ENCODE peak calls at places on chromosomes 16 and 17, in ten cellular contexts. Q is HL-60, J is HepG2, T is IMR-90, M is tibial artery, L is esophagus squamous epithelium, P is sigmoid colon, U is cardiac muscle cell, B is transverse colon, A is neural crest cell. H is an unnamed sample.

GRCh38 chr16:15970202-15970601 is 20.8 kb downstream of the ABCC1 start:
- DNase-seq in Q (no peak), B (no peak), L (no peak), P (no peak), T (no peak), J (peak; percentile 48), A (no peak), M (no peak), U (no peak), H (no peak)

GRCh38 chr17:63039899-63040602 is 74.0 kb downstream of the TANC2 start:
- DNase-seq in M (no peak), L (no peak), T (peak; percentile 56), U (peak; percentile 30), P (no peak), A (no peak), B (no peak), Q (no peak), J (no peak), H (no peak)

GRCh38 chr16:2329532-2329931 is 11.0 kb downstream of the ABCA3 start:
- DNase-seq in M (no peak), B (no peak), L (no peak), U (no peak), P (no peak), A (no peak), T (no peak), Q (no peak), J (no peak), H (no peak)

GRCh38 chr17:64262422-64263260 is at the start of gene TEX2:
- DNase-seq in B (peak; percentile 66), P (peak; percentile 78), A (peak; percentile 25), J (peak; percentile 39), U (peak; percentile 20), Q (no peak), T (no peak), L (no peak), M (peak; percentile 39), H (peak; percentile 37)

GRCh38 chr16:491225-491919 is 36.1 kb upstream of the CAPN15 start:
- DNase-seq in M (no peak), A (no peak), P (no peak), T (no peak), J (no peak), L (no peak), U (no peak), B (no peak), Q (no peak), H (no peak)

GRCh38 chr17:27980035-27980434 is 62.4 kb upstream of the NLK start:
- DNase-seq in L (no peak), B (no peak), P (no peak), Q (no peak), T (peak; percentile 75), U (peak; percentile 95), A (no peak), J (no peak), M (no peak), H (no peak)

GRCh38 chr17:58590377-58590776 is 75.9 kb upstream of the MTMR4 start:
- DNase-seq in U (no peak), J (no peak), L (no peak), B (no peak), Q (no peak), M (no peak), P (peak; percentile 5), T (no peak), A (no peak), H (no peak)

GRCh38 chr17:72126575-72127486 is 6.0 kb downstream of the SOX9 start:
- DNase-seq in U (peak; percentile 71), B (peak; percentile 39), J (peak; percentile 95), L (no peak), P (no peak), M (no peak), A (no peak), T (peak; percentile 83), Q (no peak), H (no peak)

GRCh38 chr16:2777231-2777902 is at the start of gene ELOB:
- DNase-seq in Q (peak; percentile 88), U (peak; percentile 86), M (peak; percentile 84), A (peak; percentile 78), J (peak; percentile 50), P (peak; percentile 93), B (peak; percentile 91), L (no peak), T (peak; percentile 73), H (peak; percentile 91)

GRCh38 chr16:74743668-74744299 is 30.8 kb downstream of the FA2H start:
- DNase-seq in L (no peak), P (no peak), M (no peak), A (no peak), Q (no peak), T (peak; percentile 79), U (peak; percentile 20), B (peak; percentile 95), J (peak; percentile 52), H (no peak)

GRCh38 chr17:1730345-1731193 is 6.1 kb downstream of the WDR81 start:
- DNase-seq in U (peak; percentile 97), T (peak; percentile 50), J (no peak), P (peak; percentile 95), Q (peak; percentile 73), A (no peak), M (peak; percentile 90), L (no peak), B (peak; percentile 67), H (no peak)

GRCh38 chr17:65742433-65743312 is 181.2 kb upstream of the AXIN2 start:
- DNase-seq in Q (no peak), B (no peak), A (no peak), U (peak; percentile 62), T (peak; percentile 87), P (no peak), M (no peak), J (peak; percentile 62), L (no peak), H (no peak)

GRCh38 chr17:888998-889401 is 90.6 kb downstream of the NXN start:
- DNase-seq in U (no peak), Q (no peak), T (no peak), P (no peak), L (no peak), J (no peak), B (no peak), A (no peak), M (no peak), H (no peak)

GRCh38 chr17:43694081-43694870 is 32.6 kb upstream of the MEOX1 start:
- DNase-seq in Q (peak; percentile 40), T (peak; percentile 75), A (peak; percentile 84), B (peak; percentile 78), U (peak; percentile 87), P (peak; percentile 88), M (peak; percentile 80), J (peak; percentile 85), L (peak; percentile 10), H (peak; percentile 83)

GRCh38 chr17:43697937-43698336 is 36.2 kb upstream of the MEOX1 start:
- DNase-seq in Q (no peak), T (no peak), U (no peak), J (no peak), A (no peak), M (no peak), L (no peak), B (no peak), P (no peak), H (no peak)

GRCh38 chr17:43696891-43697290 is 35.2 kb upstream of the MEOX1 start:
- DNase-seq in B (no peak), U (no peak), T (no peak), J (no peak), P (no peak), A (no peak), M (no peak), L (no peak), Q (no peak), H (no peak)

GRCh38 chr17:43698678-43699437 is 37.1 kb upstream of the MEOX1 start:
- DNase-seq in U (no peak), B (no peak), A (no peak), Q (no peak), J (no peak), P (no peak), L (no peak), T (no peak), M (no peak), H (no peak)

GRCh38 chr17:43695968-43696865 is 34.5 kb upstream of the MEOX1 start:
- DNase-seq in T (peak; percentile 20), M (peak; percentile 48), J (no peak), U (peak; percentile 64), Q (no peak), A (no peak), P (peak; percentile 71), L (no peak), B (no peak), H (no peak)
- TF ChIP-seq CTCF in T (no peak), M (no peak), J (no peak), U (peak; percentile 21), Q (no peak), A (no peak), P (no peak), L (no peak), B (no peak), H (no peak)

GRCh38 chr17:6637458-6637840 is 3.1 kb downstream of the KIAA0753 start:
- DNase-seq in L (no peak), U (no peak), J (no peak), M (no peak), Q (no peak), B (no peak), P (no peak), A (no peak), T (no peak), H (no peak)
- TF ChIP-seq CTCF in L (no peak), U (no peak), J (no peak), M (no peak), Q (no peak), B (no peak), P (no peak), A (no peak), T (no peak), H (no peak)

DNA sequence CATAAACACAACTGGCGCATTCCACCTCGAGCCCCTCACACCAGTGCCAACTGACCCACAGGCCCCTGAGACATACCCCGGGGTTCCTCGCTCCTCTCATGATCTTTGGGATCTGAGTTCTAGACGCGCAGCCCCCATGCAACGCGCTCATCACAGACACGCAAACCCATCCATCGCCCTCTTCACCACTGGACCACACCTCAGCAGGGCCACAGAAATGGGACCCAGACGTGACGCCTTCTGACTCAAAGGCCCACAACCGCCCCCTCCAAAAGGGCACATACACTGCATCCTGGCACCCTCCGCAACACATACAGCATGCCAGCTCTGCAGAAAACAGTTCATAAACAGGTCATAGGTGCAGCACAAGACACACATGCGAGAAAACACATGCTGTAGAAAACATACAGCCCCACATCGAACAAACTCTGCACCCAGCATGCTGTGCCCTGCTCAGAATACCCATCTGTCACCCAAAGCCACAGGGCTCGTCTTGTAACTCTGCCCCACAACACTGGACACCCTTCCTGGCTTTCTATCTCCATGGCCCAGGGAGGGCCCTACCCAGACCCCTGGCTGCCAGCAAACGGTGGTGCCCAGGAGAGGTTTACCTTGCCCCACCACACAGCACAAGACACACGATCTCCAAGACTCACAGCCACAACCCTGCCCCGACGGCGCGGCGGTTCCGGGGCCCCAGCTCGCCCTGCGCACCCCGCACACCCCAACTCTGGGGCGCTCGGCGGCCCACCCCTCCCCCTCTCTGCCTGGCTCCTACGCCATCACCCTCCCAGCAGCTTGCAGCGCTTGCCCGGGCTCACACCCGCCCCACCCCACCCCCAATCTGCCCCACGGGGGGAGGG is 924 bp downstream of the ZBTB4 start:
- DNase-seq in M (peak; percentile 59), Q (no peak), B (peak; percentile 62), A (no peak), T (peak; percentile 18), L (no peak), P (peak; percentile 86), U (peak; percentile 43), J (no peak), H (no peak)
- TF ChIP-seq CTCF in M (no peak), Q (no peak), B (no peak), A (no peak), T (no peak), L (no peak), P (no peak), U (no peak), J (no peak), H (no peak)

GRCh38 chr16:56589141-56590039 is at the start of gene MT3:
- DNase-seq in U (no peak), A (no peak), M (no peak), Q (no peak), J (no peak), B (peak; percentile 38), L (no peak), P (no peak), T (no peak), H (no peak)
- TF ChIP-seq CTCF in U (no peak), A (no peak), M (no peak), Q (no peak), J (no peak), B (no peak), L (no peak), P (no peak), T (no peak), H (no peak)